ENCODE peak calls at places on chromosomes 5 and 9, in five cellular contexts. W is tibial nerve, J is ovary, D is NT2/D1, Q is A673. N is an unnamed sample.

GRCh38 chr5:121429761-121430160 is 421.9 kb upstream of the FTMT start:
- DNase-seq in W (no peak), J (no peak), D (no peak), Q (no peak), N (no peak)

GRCh38 chr9:126482361-126483044 is 131.2 kb upstream of the LMX1B start:
- DNase-seq in W (no peak), J (peak; percentile 85), D (no peak), Q (no peak), N (no peak)

GRCh38 chr9:29830815-29831214 is 2257.5 kb upstream of the C9orf72 start:
- DNase-seq in W (no peak), J (no peak), D (peak; percentile 36), Q (peak; percentile 77), N (no peak)

GRCh38 chr5:51396797-51397196 is 13.5 kb downstream of the ISL1 start:
- DNase-seq in W (no peak), J (no peak), D (no peak), Q (no peak), N (no peak)

GRCh38 chr5:59317023-59317771 is 576.3 kb downstream of the PDE4D start:
- DNase-seq in W (no peak), J (no peak), D (peak; percentile 3), Q (peak; percentile 52), N (no peak)

GRCh38 chr9:112078432-112078831 is 96.7 kb downstream of the SUSD1 start:
- DNase-seq in W (no peak), J (no peak), D (no peak), Q (no peak), N (no peak)

GRCh38 chr5:14309199-14309598 is 166.1 kb downstream of the TRIO start:
- DNase-seq in W (no peak), J (no peak), D (no peak), Q (no peak), N (no peak)

GRCh38 chr5:115661156-115661555 is 35.3 kb upstream of the TMED7 start:
- DNase-seq in W (no peak), J (no peak), D (no peak), Q (no peak), N (no peak)

GRCh38 chr9:121393318-121393717 is 23.3 kb upstream of the STOM start:
- DNase-seq in W (no peak), J (no peak), D (no peak), Q (no peak), N (no peak)

GRCh38 chr9:78898239-78898638 is 601.3 kb downstream of the PSAT1 start:
- DNase-seq in W (no peak), J (no peak), D (no peak), Q (no peak), N (no peak)

GRCh38 chr5:69265931-69266330 is 31.2 kb downstream of the CDK7 start:
- DNase-seq in W (no peak), J (no peak), D (no peak), Q (peak; percentile 23), N (no peak)

GRCh38 chr9:78685471-78685870 is 388.5 kb downstream of the PSAT1 start:
- DNase-seq in W (no peak), J (no peak), D (no peak), Q (no peak), N (no peak)

GRCh38 chr5:14810282-14810681 is 61.3 kb downstream of the ANKH start:
- DNase-seq in W (no peak), J (no peak), D (no peak), Q (no peak), N (no peak)

GRCh38 chr5:177409043-177409801 is at the start of gene F12:
- DNase-seq in W (no peak), J (no peak), D (no peak), Q (no peak), N (no peak)

GRCh38 chr5:14424011-14424685 is 157.4 kb upstream of the OTULINL start:
- DNase-seq in W (no peak), J (no peak), D (no peak), Q (no peak), N (no peak)

GRCh38 chr9:77978086-77978781 is 53.4 kb downstream of the GNAQ start:
- DNase-seq in W (no peak), J (no peak), D (no peak), Q (peak; percentile 59), N (no peak)

GRCh38 chr5:160651682-160652645 is 200.0 kb downstream of the ATP10B start:
- DNase-seq in W (no peak), J (no peak), D (no peak), Q (no peak), N (no peak)

GRCh38 chr5:45694255-45694834 is 1.8 kb downstream of the HCN1 start:
- DNase-seq in W (no peak), J (no peak), D (no peak), Q (peak; percentile 30), N (no peak)

GRCh38 chr9:26216702-26217101 is 538.5 kb upstream of the TUSC1 start:
- DNase-seq in W (no peak), J (no peak), D (no peak), Q (no peak), N (no peak)

GRCh38 chr9:121156263-121156731 is 45.4 kb downstream of the RAB14 start:
- DNase-seq in W (no peak), J (no peak), D (no peak), Q (no peak), N (no peak)

GRCh38 chr5:79236970-79237734 is 1.2 kb downstream of the JMY start:
- DNase-seq in W (no peak), J (peak; percentile 64), D (no peak), Q (peak; percentile 37), N (peak; percentile 28)

GRCh38 chr9:93672622-93673270 is 96.4 kb downstream of the PHF2 start:
- DNase-seq in W (no peak), J (no peak), D (no peak), Q (no peak), N (peak; percentile 10)

GRCh38 chr9:134442087-134442470 is 115.8 kb downstream of the RXRA start:
- DNase-seq in W (no peak), J (peak; percentile 65), D (no peak), Q (no peak), N (no peak)

GRCh38 chr9:69046723-69047122 is 11.2 kb downstream of the FXN start:
- DNase-seq in W (no peak), J (no peak), D (no peak), Q (no peak), N (no peak)
- H3K4me1 ChIP-seq in W (no peaks in the 10 kb centered on the region), J (peaks cover 5% of the 10 kb centered on the region), D (peaks cover 8% of the 10 kb centered on the region), Q (no peaks in the 10 kb centered on the region), N (no peaks in the 10 kb centered on the region)

GRCh38 chr5:149441986-149442385 is 62.9 kb upstream of the IL17B start:
- DNase-seq in W (no peak), J (no peak), D (no peak), Q (no peak), N (no peak)
- H3K4me1 ChIP-seq in W (no peaks in the 10 kb centered on the region), J (peaks cover 10% of the 10 kb centered on the region), D (peaks cover 11% of the 10 kb centered on the region), Q (no peaks in the 10 kb centered on the region), N (no peaks in the 10 kb centered on the region)

GRCh38 chr5:66992547-66992946 is 204.1 kb downstream of the CD180 start:
- DNase-seq in W (no peak), J (no peak), D (no peak), Q (no peak), N (no peak)
- H3K4me1 ChIP-seq in W (no peaks in the 10 kb centered on the region), J (no peaks in the 10 kb centered on the region), D (no peaks in the 10 kb centered on the region), Q (no peaks in the 10 kb centered on the region), N (no peaks in the 10 kb centered on the region)

GRCh38 chr5:1321576-1321975 is 23.3 kb downstream of the CLPTM1L start:
- DNase-seq in W (no peak), J (no peak), D (no peak), Q (no peak), N (no peak)
- H3K4me1 ChIP-seq in W (no peaks in the 10 kb centered on the region), J (no peaks in the 10 kb centered on the region), D (no peaks in the 10 kb centered on the region), Q (peaks cover 3% of the 10 kb centered on the region), N (no peaks in the 10 kb centered on the region)

GRCh38 chr9:38023661-38024035 is 45.4 kb downstream of the SHB start:
- DNase-seq in W (no peak), J (no peak), D (no peak), Q (no peak), N (no peak)

GRCh38 chr9:38022203-38022602 is 46.8 kb downstream of the SHB start:
- DNase-seq in W (no peak), J (no peak), D (no peak), Q (no peak), N (no peak)

GRCh38 chr9:38024036-38024681 is 44.9 kb downstream of the SHB start:
- DNase-seq in W (peak; percentile 64), J (peak; percentile 41), D (no peak), Q (peak; percentile 84), N (peak; percentile 81)

GRCh38 chr9:38025166-38025565 is 43.9 kb downstream of the SHB start:
- DNase-seq in W (no peak), J (no peak), D (no peak), Q (no peak), N (no peak)

DNA sequence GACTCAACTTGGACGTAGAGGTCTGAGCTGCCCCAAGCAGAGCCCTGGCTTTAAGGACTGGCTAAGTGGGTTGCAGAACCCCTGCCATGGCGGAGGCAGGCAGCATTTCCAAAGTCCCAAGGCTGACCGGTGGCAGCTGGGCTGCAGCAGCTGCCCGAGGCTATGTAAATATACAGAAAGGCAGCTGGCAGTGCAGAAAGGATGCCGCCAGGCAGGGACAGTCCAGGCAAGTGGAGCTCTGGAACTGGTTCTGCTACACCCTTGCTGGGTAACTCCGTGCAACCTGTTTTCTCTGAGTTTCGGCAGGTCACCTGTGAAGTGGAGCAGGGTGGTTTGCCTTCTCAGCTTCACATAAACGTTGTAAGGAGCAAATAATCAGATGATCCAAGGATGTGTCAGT is 46.0 kb downstream of the SHB start:
- DNase-seq in W (no peak), J (no peak), D (no peak), Q (no peak), N (no peak)
- H3K4me1 ChIP-seq in W (peaks cover 45% of the 10 kb centered on the region), J (peaks cover 18% of the 10 kb centered on the region), D (peaks cover 51% of the 10 kb centered on the region), Q (peaks cover 82% of the 10 kb centered on the region), N (peaks cover 15% of the 10 kb centered on the region)

DNA sequence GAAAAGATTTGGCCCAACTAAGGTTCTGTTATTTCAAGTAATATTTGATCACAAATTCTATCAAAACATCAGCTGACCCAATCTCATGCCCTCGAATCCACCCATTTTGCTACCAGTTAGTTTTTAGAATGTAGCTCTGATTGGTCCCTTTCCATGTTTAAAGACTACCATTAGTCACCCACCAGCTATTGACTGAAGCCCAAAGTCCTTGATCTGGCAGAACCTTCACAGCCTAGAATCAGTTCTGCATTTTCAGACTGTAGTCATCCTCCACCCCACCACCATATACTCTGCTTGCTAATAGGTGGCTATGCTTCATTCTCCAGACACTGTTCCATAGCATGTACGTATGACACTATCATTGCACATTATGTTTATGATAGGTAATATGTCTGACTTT is 182.2 kb upstream of the TARS1 start:
- DNase-seq in W (no peak), J (no peak), D (no peak), Q (no peak), N (no peak)
- H3K4me1 ChIP-seq in W (no peaks in the 10 kb centered on the region), J (peaks cover 2% of the 10 kb centered on the region), D (no peaks in the 10 kb centered on the region), Q (no peaks in the 10 kb centered on the region), N (no peaks in the 10 kb centered on the region)